ENCODE peak calls at places on chromosomes 1 and 21, in ten cellular contexts. L, I, W, R, Q, V, K, S, H and P are unnamed samples.

GRCh38 chr1:89822999-89823628 is 2.3 kb downstream of the LRRC8D start:
- DNase-seq in L (no peak), I (peak; percentile 66), W (no peak), R (no peak), Q (no peak), V (no peak), K (no peak), S (peak; percentile 26), H (peak; percentile 33), P (no peak)

GRCh38 chr1:242546441-242546840 is 21.9 kb upstream of the PLD5 start:
- DNase-seq in L (no peak), I (no peak), W (no peak), R (no peak), Q (no peak), V (no peak), K (no peak), S (no peak), H (no peak), P (no peak)

GRCh38 chr1:109874445-109874844 is 36.2 kb upstream of the CSF1 start:
- DNase-seq in L (no peak), I (no peak), W (no peak), R (no peak), Q (no peak), V (no peak), K (no peak), S (no peak), H (no peak), P (no peak)

GRCh38 chr21:26099610-26100219 is 70.9 kb downstream of the APP start:
- DNase-seq in L (no peak), I (no peak), W (no peak), R (no peak), Q (no peak), V (no peak), K (no peak), S (peak; percentile 21), H (no peak), P (no peak)

GRCh38 chr1:30763654-30764248 is 6.2 kb upstream of the LAPTM5 start:
- DNase-seq in L (no peak), I (no peak), W (no peak), R (peak; percentile 25), Q (no peak), V (no peak), K (peak; percentile 25), S (no peak), H (no peak), P (no peak)

GRCh38 chr1:1124786-1125642 is 9.1 kb upstream of the C1orf159 start:
- DNase-seq in L (no peak), I (no peak), W (no peak), R (no peak), Q (no peak), V (no peak), K (no peak), S (no peak), H (no peak), P (peak; percentile 48)

GRCh38 chr1:78226784-78227183 is 181.0 kb downstream of the GIPC2 start:
- DNase-seq in L (no peak), I (no peak), W (no peak), R (no peak), Q (no peak), V (no peak), K (no peak), S (no peak), H (peak; percentile 21), P (no peak)

GRCh38 chr1:198929961-198930599 is 291.2 kb downstream of the PTPRC start:
- DNase-seq in L (no peak), I (peak; percentile 33), W (peak; percentile 21), R (no peak), Q (no peak), V (no peak), K (no peak), S (no peak), H (no peak), P (no peak)

GRCh38 chr1:1752671-1753606 is 25.3 kb downstream of the NADK start:
- DNase-seq in L (no peak), I (no peak), W (no peak), R (no peak), Q (no peak), V (no peak), K (no peak), S (no peak), H (no peak), P (no peak)

GRCh38 chr21:34129971-34130597 is 56.7 kb downstream of the MRPS6 start:
- DNase-seq in L (no peak), I (no peak), W (no peak), R (no peak), Q (no peak), V (no peak), K (no peak), S (no peak), H (no peak), P (peak; percentile 81)

GRCh38 chr21:39374046-39374445 is 25.2 kb upstream of the HMGN1 start:
- DNase-seq in L (no peak), I (no peak), W (no peak), R (no peak), Q (no peak), V (no peak), K (no peak), S (no peak), H (no peak), P (no peak)

GRCh38 chr1:83998599-83999315 is at the start of gene TTLL7:
- DNase-seq in L (peak; percentile 44), I (peak; percentile 95), W (peak; percentile 60), R (peak; percentile 96), Q (peak; percentile 33), V (peak; percentile 59), K (no peak), S (peak; percentile 59), H (peak; percentile 80), P (peak; percentile 93)

GRCh38 chr1:218813247-218813646 is 360.4 kb upstream of the LYPLAL1 start:
- DNase-seq in L (no peak), I (peak; percentile 85), W (no peak), R (no peak), Q (no peak), V (no peak), K (no peak), S (no peak), H (no peak), P (no peak)

GRCh38 chr1:119688810-119689209 is 22.9 kb upstream of the PHGDH start:
- DNase-seq in L (no peak), I (no peak), W (no peak), R (no peak), Q (no peak), V (no peak), K (no peak), S (no peak), H (no peak), P (no peak)

GRCh38 chr1:46333300-46334029 is 7.1 kb upstream of the NSUN4 start:
- DNase-seq in L (no peak), I (peak; percentile 83), W (no peak), R (no peak), Q (no peak), V (no peak), K (no peak), S (peak; percentile 34), H (peak; percentile 31), P (peak; percentile 78)

GRCh38 chr1:243550276-243550675 is 294.4 kb downstream of the SDCCAG8 start:
- DNase-seq in L (no peak), I (no peak), W (no peak), R (no peak), Q (no peak), V (no peak), K (peak; percentile 9), S (no peak), H (no peak), P (no peak)

GRCh38 chr1:159218846-159219636 is 14.4 kb downstream of the ACKR1 start:
- DNase-seq in L (no peak), I (no peak), W (no peak), R (no peak), Q (no peak), V (no peak), K (no peak), S (no peak), H (no peak), P (peak; percentile 85)

GRCh38 chr21:44049182-44049581 is 37.1 kb downstream of the TRAPPC10 start:
- DNase-seq in L (no peak), I (no peak), W (no peak), R (no peak), Q (no peak), V (no peak), K (no peak), S (no peak), H (no peak), P (no peak)

GRCh38 chr1:21663251-21663950 is 5.8 kb downstream of the RAP1GAP start:
- DNase-seq in L (no peak), I (peak; percentile 28), W (no peak), R (no peak), Q (no peak), V (peak; percentile 29), K (no peak), S (no peak), H (no peak), P (no peak)

GRCh38 chr1:198535631-198536030 is 4.8 kb downstream of the ATP6V1G3 start:
- DNase-seq in L (no peak), I (no peak), W (no peak), R (no peak), Q (no peak), V (no peak), K (no peak), S (no peak), H (no peak), P (no peak)

GRCh38 chr1:232999960-233000625 is 49.7 kb downstream of the NTPCR start:
- DNase-seq in L (no peak), I (no peak), W (no peak), R (no peak), Q (no peak), V (no peak), K (no peak), S (no peak), H (no peak), P (no peak)